ENCODE peak calls at places on chromosomes 16 and 17, in four cellular contexts. Q, K, W and S are unnamed samples.
A peak's percentile ranks its signal among the peaks of the same experiment; 100 is the strongest.

GRCh38 chr17:75521951-75522727 is 3.4 kb upstream of the LLGL2 start:
- DNase-seq in K (no peak), W (no peak), Q (no peak), S (no peak)

GRCh38 chr17:81239714-81240555 is 817 bp downstream of the NDUFAF8 start:
- DNase-seq in W (peak; percentile 72), Q (no peak), K (no peak), S (no peak)

GRCh38 chr17:65496801-65497200 is 64.6 kb downstream of the AXIN2 start:
- DNase-seq in K (no peak), Q (no peak), W (no peak), S (no peak)

GRCh38 chr17:44362964-44363612 is 565 bp downstream of the FAM171A2 start:
- DNase-seq in K (no peak), Q (no peak), W (no peak), S (no peak)

GRCh38 chr17:82300707-82301270 is 16.6 kb downstream of the CD7 start:
- DNase-seq in W (peak; percentile 64), K (peak; percentile 63), Q (peak; percentile 82), S (no peak)

GRCh38 chr16:80369559-80369958 is 171.2 kb upstream of the DYNLRB2 start:
- DNase-seq in W (no peak), K (peak; percentile 64), Q (no peak), S (peak; percentile 20)

GRCh38 chr16:80807916-80808315 is 3.5 kb upstream of the CDYL2 start:
- DNase-seq in Q (no peak), W (no peak), K (no peak), S (no peak)

GRCh38 chr17:32496348-32497078 is 9.7 kb downstream of the CDK5R1 start:
- DNase-seq in W (no peak), Q (no peak), K (peak; percentile 68), S (peak; percentile 48)

GRCh38 chr16:76800196-76800595 is 390.8 kb upstream of the MON1B start:
- DNase-seq in W (no peak), Q (no peak), K (no peak), S (no peak)

GRCh38 chr17:60729854-60730253 is 52.2 kb downstream of the BCAS3 start:
- DNase-seq in Q (no peak), K (peak; percentile 20), W (no peak), S (no peak)

GRCh38 chr16:88468289-88469129 is 15.4 kb downstream of the ZFPM1 start:
- DNase-seq in Q (no peak), W (no peak), K (peak; percentile 22), S (no peak)

GRCh38 chr17:45319239-45319703 is 2.5 kb upstream of the MAP3K14 start:
- DNase-seq in Q (peak; percentile 54), W (no peak), K (peak; percentile 51), S (no peak)

GRCh38 chr17:75754378-75755204 is 10.4 kb downstream of the GALK1 start:
- DNase-seq in W (no peak), Q (no peak), K (no peak), S (no peak)

GRCh38 chr16:30032083-30032819 is 1.2 kb upstream of the TLCD3B start:
- DNase-seq in Q (peak; percentile 33), K (peak; percentile 70), W (no peak), S (peak; percentile 24)

GRCh38 chr17:21511368-21512195 is 135.4 kb downstream of the KCNJ12 start:
- DNase-seq in Q (peak; percentile 92), W (peak; percentile 59), K (peak; percentile 85), S (peak; percentile 11)

GRCh38 chr16:54454616-54455015 is 168.0 kb upstream of the IRX3 start:
- DNase-seq in W (no peak), K (no peak), Q (no peak), S (no peak)

GRCh38 chr17:54785643-54786258 is 114.9 kb upstream of the TOM1L1 start:
- DNase-seq in W (no peak), K (no peak), Q (no peak), S (no peak)

GRCh38 chr17:57943140-57943539 is 12.1 kb downstream of the CUEDC1 start:
- DNase-seq in K (no peak), W (no peak), Q (no peak), S (peak; percentile 54)

GRCh38 chr17:21419299-21420239 is 43.4 kb downstream of the KCNJ12 start:
- DNase-seq in Q (no peak), K (no peak), W (no peak), S (no peak)

GRCh38 chr17:78176548-78177025 is 8.2 kb downstream of the SYNGR2 start:
- DNase-seq in W (peak; percentile 87), Q (peak; percentile 90), K (peak; percentile 38), S (no peak)

GRCh38 chr16:85838381-85838780 is 38.9 kb downstream of the COX4I1 start:
- DNase-seq in Q (peak; percentile 39), K (no peak), W (no peak), S (no peak)

GRCh38 chr17:31687505-31688126 is 171.4 kb downstream of the COPRS start:
- DNase-seq in Q (no peak), K (no peak), W (no peak), S (no peak)

GRCh38 chr16:228151-228855 is 946 bp downstream of the LUC7L start:
- DNase-seq in W (no peak), K (no peak), Q (no peak), S (no peak)

DNA sequence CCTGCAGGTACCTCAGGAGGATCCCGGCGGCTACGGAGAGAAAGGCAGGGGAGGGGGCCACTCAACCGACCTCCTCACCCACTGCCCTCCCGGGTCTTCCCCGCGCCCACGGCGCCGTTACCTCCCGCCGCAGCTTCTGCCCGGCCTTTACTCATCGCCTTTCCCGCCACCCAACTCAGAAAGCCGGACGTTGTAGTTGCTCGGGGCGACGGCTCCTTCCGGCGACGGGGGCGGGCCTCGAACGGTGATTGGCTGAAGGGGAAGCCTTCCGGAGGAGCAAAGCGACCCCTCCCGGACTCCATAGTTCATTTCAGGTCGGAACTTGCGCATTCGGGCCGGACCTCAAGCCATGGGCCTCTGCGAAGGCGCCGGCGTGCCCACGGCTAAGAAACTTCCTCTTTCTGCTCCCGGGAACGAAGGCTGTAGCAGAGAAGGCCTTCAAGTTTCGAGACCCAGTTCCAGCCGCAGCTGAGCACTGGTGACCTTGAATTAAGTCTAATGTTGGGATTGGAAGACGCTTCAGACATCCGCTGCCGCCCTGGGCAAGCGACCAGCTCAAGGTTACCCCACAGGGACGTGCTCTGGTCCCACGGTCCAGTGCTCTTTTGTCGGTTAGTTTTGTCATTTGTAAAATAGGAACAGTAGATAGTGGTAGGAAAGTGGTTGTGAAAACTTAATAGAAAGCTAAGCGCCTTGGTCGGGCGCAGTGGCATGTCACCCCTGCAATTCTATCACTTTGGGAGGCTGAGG is at the start of gene PSMC3IP:
- DNase-seq in Q (peak; percentile 95), W (peak; percentile 94), K (peak; percentile 93), S (peak; percentile 72)
- TF ChIP-seq CTCF in Q (peak; percentile 68), W (peak; percentile 57), K (no peak), S (peak; percentile 40)

GRCh38 chr17:48553190-48553547 is 8.3 kb upstream of the HOXB2 start:
- DNase-seq in W (no peak), Q (no peak), K (no peak), S (no peak)

GRCh38 chr17:48555183-48555615 is 10.3 kb upstream of the HOXB2 start:
- DNase-seq in K (peak; percentile 99), W (no peak), Q (no peak), S (peak; percentile 59)

GRCh38 chr17:48553837-48554236 is 8.9 kb upstream of the HOXB2 start:
- DNase-seq in K (peak; percentile 52), W (no peak), Q (no peak), S (no peak)

GRCh38 chr17:48555616-48556533 is 11.0 kb upstream of the HOXB2 start:
- DNase-seq in W (no peak), K (peak; percentile 77), Q (no peak), S (no peak)

GRCh38 chr17:48554412-48555090 is 9.6 kb upstream of the HOXB2 start:
- DNase-seq in Q (no peak), W (no peak), K (peak; percentile 55), S (no peak)
- H3K4me3 ChIP-seq in Q (peak overlapping the region; percentile 33), W (no peak overlapping the region), K (peak overlapping the region; percentile 88), S (no peak overlapping the region)

DNA sequence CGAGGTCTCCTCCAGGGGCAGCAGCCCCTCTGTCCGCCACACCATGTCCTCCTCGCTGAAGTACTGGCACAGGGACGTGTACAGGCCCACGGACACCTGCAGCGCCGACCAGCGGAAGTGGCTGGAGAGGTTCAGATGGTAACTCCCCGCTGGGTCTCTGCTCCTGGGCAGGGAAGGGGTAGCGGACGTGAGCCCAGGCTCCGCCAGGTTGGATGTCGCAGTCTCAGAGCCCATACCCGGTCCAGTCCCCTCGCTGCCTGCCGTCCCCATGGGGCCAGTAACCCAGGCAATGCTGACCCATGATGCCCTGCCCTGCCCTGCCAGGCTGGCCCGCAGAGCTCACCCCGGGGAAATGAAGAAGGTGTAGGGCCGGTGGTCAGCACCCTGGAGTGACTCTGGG is 33.2 kb downstream of the PKD1 start:
- DNase-seq in K (no peak), W (no peak), Q (no peak), S (no peak)
- TF ChIP-seq CTCF in K (no peak), W (no peak), Q (no peak), S (no peak)

GRCh38 chr17:9669551-9670008 is 24.3 kb downstream of the USP43 start:
- DNase-seq in K (no peak), Q (peak; percentile 59), W (no peak), S (no peak)
- H3K4me3 ChIP-seq in K (no peak overlapping the region), Q (no peak overlapping the region), W (no peak overlapping the region), S (no peak overlapping the region)

GRCh38 chr16:2968368-2968737 is 795 bp upstream of the PAQR4 start:
- DNase-seq in W (no peak), K (no peak), Q (no peak), S (no peak)

GRCh38 chr16:2967211-2967631 is 1.9 kb upstream of the PAQR4 start:
- DNase-seq in K (no peak), W (peak; percentile 26), Q (no peak), S (no peak)

GRCh38 chr16:2967721-2968161 is 1.4 kb upstream of the PAQR4 start:
- DNase-seq in W (no peak), K (no peak), Q (no peak), S (no peak)

GRCh38 chr16:2966043-2966802 is 2.1 kb downstream of the KREMEN2 start:
- DNase-seq in W (peak; percentile 33), Q (no peak), K (no peak), S (no peak)

GRCh38 chr16:2966803-2967184 is 2.4 kb upstream of the PAQR4 start:
- DNase-seq in Q (peak; percentile 37), K (no peak), W (peak; percentile 26), S (no peak)
- TF ChIP-seq CTCF in Q (peak; percentile 23), K (no peak), W (no peak), S (no peak)

DNA sequence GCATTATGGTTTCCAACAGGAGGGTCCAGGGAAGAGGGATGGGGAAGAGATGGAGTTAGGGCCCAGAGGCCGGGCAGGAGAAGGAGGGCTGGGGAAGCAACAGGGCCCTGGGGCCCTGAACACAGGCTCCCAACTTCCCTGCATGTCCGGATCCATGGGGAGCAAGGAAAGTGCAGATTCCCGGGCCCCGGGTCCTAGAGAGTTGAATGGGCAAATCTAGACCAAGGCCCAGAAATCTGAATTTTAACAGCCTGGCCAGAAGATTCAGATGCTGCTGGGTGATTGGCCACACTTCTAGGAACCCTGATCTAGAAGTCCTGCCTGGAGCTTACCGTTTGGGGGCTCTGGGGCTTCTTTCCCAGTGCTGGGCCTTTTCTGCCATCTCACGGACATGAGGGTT is 13.2 kb downstream of the MGAT5B start:
- DNase-seq in Q (no peak), W (no peak), K (no peak), S (no peak)
- H3K4me3 ChIP-seq in Q (no peak overlapping the region), W (no peak overlapping the region), K (no peak overlapping the region), S (no peak overlapping the region)

GRCh38 chr16:48538746-48539484 is 71.1 kb downstream of the N4BP1 start:
- DNase-seq in Q (no peak), W (no peak), K (no peak), S (no peak)
- TF ChIP-seq CTCF in Q (peak; percentile 26), W (no peak), K (peak; percentile 33), S (peak; percentile 46)

GRCh38 chr17:38557836-38558750 is 47.7 kb downstream of the SRCIN1 start:
- DNase-seq in W (peak; percentile 88), Q (peak; percentile 96), K (peak; percentile 92), S (peak; percentile 62)
- H3K4me3 ChIP-seq in W (peak overlapping the region; percentile 65), Q (peak overlapping the region; percentile 58), K (peak overlapping the region; percentile 44), S (peak overlapping the region; percentile 44)